ENCODE peak calls at places on chromosomes 12 and 14, in six cellular contexts. L, U, Q, S, A and F are unnamed samples. For H3K79me1, the result is how much of the 10 kb centered on the place peaks cover.

GRCh38 chr12:131834798-131835615 is 6.8 kb downstream of the MMP17 start:
- DNase-seq in L (no peak), U (no peak), Q (no peak), S (no peak), A (peak), F (no peak)

GRCh38 chr14:41549821-41550597 is 56.7 kb upstream of the LRFN5 start:
- DNase-seq in L (no peak), U (peak), Q (no peak), S (no peak), A (no peak), F (peak)

GRCh38 chr12:24378548-24379011 is 429.1 kb upstream of the SOX5 start:
- DNase-seq in L (no peak), U (peak), Q (no peak), S (no peak), A (no peak), F (peak)

GRCh38 chr12:31849090-31849687 is 110.0 kb upstream of the RESF1 start:
- DNase-seq in L (peak), U (peak), Q (peak), S (no peak), A (no peak), F (peak)

GRCh38 chr12:28987538-28988383 is 161.3 kb upstream of the FAR2 start:
- DNase-seq in L (no peak), U (no peak), Q (no peak), S (no peak), A (no peak), F (no peak)

GRCh38 chr12:121159467-121160307 is 27.0 kb downstream of the P2RX7 start:
- DNase-seq in L (no peak), U (no peak), Q (no peak), S (no peak), A (no peak), F (no peak)

GRCh38 chr14:64993263-64993662 is 6.6 kb downstream of the FNTB start:
- DNase-seq in L (no peak), U (no peak), Q (no peak), S (no peak), A (no peak), F (peak)

GRCh38 chr12:94677778-94678177 is 27.4 kb upstream of the TMCC3 start:
- DNase-seq in L (no peak), U (no peak), Q (no peak), S (no peak), A (no peak), F (no peak)

GRCh38 chr14:74611672-74612345 is at the start of gene LTBP2:
- DNase-seq in L (no peak), U (peak), Q (peak), S (peak), A (no peak), F (no peak)

GRCh38 chr14:89349196-89350008 is 67.6 kb downstream of the FOXN3 start:
- DNase-seq in L (peak), U (no peak), Q (peak), S (peak), A (no peak), F (peak)

GRCh38 chr14:34065690-34066391 is 115.0 kb upstream of the EGLN3 start:
- DNase-seq in L (no peak), U (no peak), Q (no peak), S (no peak), A (no peak), F (no peak)

GRCh38 chr12:93572712-93573551 is 457 bp downstream of the SOCS2 start:
- DNase-seq in L (peak), U (peak), Q (peak), S (peak), A (peak), F (peak)

GRCh38 chr12:104903648-104904423 is 54.3 kb downstream of the SLC41A2 start:
- DNase-seq in L (no peak), U (no peak), Q (no peak), S (no peak), A (no peak), F (no peak)

GRCh38 chr12:118853634-118854033 is 127.7 kb upstream of the SRRM4 start:
- DNase-seq in L (no peak), U (no peak), Q (peak), S (peak), A (peak), F (no peak)

GRCh38 chr14:29712586-29712985 is 215.1 kb downstream of the PRKD1 start:
- DNase-seq in L (no peak), U (no peak), Q (no peak), S (no peak), A (no peak), F (no peak)

GRCh38 chr14:106850913-106851825 is 1324.8 kb downstream of the TMEM121 start:
- DNase-seq in L (no peak), U (no peak), Q (no peak), S (no peak), A (no peak), F (no peak)

GRCh38 chr12:119222222-119222951 is 43.7 kb downstream of the HSPB8 start:
- DNase-seq in L (no peak), U (no peak), Q (no peak), S (no peak), A (no peak), F (no peak)

GRCh38 chr14:58465425-58465824 is 37.9 kb downstream of the KIAA0586 start:
- DNase-seq in L (no peak), U (peak), Q (no peak), S (no peak), A (no peak), F (peak)

GRCh38 chr12:98369601-98370000 is 145.8 kb upstream of the TMPO start:
- DNase-seq in L (no peak), U (no peak), Q (no peak), S (no peak), A (no peak), F (no peak)

GRCh38 chr12:131101703-131102492 is 148.2 kb downstream of the ADGRD1 start:
- DNase-seq in L (no peak), U (no peak), Q (no peak), S (peak), A (no peak), F (no peak)

GRCh38 chr12:102331419-102331818 is 133.8 kb upstream of the PMCH start:
- DNase-seq in L (no peak), U (no peak), Q (no peak), S (no peak), A (no peak), F (no peak)

GRCh38 chr14:75493580-75494130 is 28.6 kb upstream of the BATF start:
- DNase-seq in L (no peak), U (no peak), Q (no peak), S (no peak), A (no peak), F (no peak)

GRCh38 chr12:121917950-121918678 is at the start of gene CFAP251:
- DNase-seq in L (peak), U (peak), Q (peak), S (peak), A (peak), F (peak)

GRCh38 chr12:109709401-109710278 is 4.0 kb upstream of the FAM222A start:
- DNase-seq in L (no peak), U (no peak), Q (no peak), S (no peak), A (no peak), F (no peak)

GRCh38 chr14:22982477-22983245 is at the start of gene AJUBA:
- DNase-seq in L (peak), U (peak), Q (peak), S (peak), A (peak), F (peak)

GRCh38 chr12:38424436-38424835 is 107.9 kb downstream of the ALG10B start:
- DNase-seq in L (no peak), U (no peak), Q (no peak), S (no peak), A (no peak), F (no peak)

GRCh38 chr14:65281991-65282908 is 130.3 kb upstream of the FUT8 start:
- DNase-seq in L (peak), U (peak), Q (peak), S (peak), A (peak), F (peak)

GRCh38 chr14:68668531-68668930 is 124.3 kb downstream of the ZFP36L1 start:
- DNase-seq in L (no peak), U (no peak), Q (no peak), S (no peak), A (no peak), F (no peak)
- H3K79me1 ChIP-seq in L (under half), U (under half), Q (under half), S (under half), A (under half), F (under half)

GRCh38 chr12:106135781-106136180 is 3.0 kb downstream of the NUAK1 start:
- DNase-seq in L (no peak), U (peak), Q (no peak), S (no peak), A (no peak), F (peak)
- H2BK120ac ChIP-seq in L (no peak), U (peak), Q (no peak), S (no peak), A (peak), F (no peak)

GRCh38 chr12:6080149-6081045 is 44.1 kb downstream of the VWF start:
- DNase-seq in L (no peak), U (no peak), Q (no peak), S (no peak), A (no peak), F (no peak)
- H3K79me1 ChIP-seq in L (under half), U (under half), Q (under half), S (under half), A (under half), F (under half)

GRCh38 chr14:81234268-81234667 is 13.5 kb upstream of the GTF2A1 start:
- DNase-seq in L (no peak), U (no peak), Q (no peak), S (no peak), A (no peak), F (no peak)
- H2BK120ac ChIP-seq in L (no peak), U (no peak), Q (no peak), S (no peak), A (no peak), F (no peak)

GRCh38 chr12:52182456-52182855 is 9.4 kb downstream of the KRT80 start:
- DNase-seq in L (no peak), U (peak), Q (no peak), S (no peak), A (no peak), F (peak)

GRCh38 chr12:52182898-52183543 is 8.8 kb downstream of the KRT80 start:
- DNase-seq in L (no peak), U (peak), Q (peak), S (no peak), A (no peak), F (peak)

GRCh38 chr12:52181757-52182156 is 10.1 kb downstream of the KRT80 start:
- DNase-seq in L (no peak), U (peak), Q (peak), S (peak), A (no peak), F (peak)

GRCh38 chr12:52179396-52179973 is 12.3 kb downstream of the KRT80 start:
- DNase-seq in L (no peak), U (no peak), Q (no peak), S (no peak), A (no peak), F (no peak)

DNA sequence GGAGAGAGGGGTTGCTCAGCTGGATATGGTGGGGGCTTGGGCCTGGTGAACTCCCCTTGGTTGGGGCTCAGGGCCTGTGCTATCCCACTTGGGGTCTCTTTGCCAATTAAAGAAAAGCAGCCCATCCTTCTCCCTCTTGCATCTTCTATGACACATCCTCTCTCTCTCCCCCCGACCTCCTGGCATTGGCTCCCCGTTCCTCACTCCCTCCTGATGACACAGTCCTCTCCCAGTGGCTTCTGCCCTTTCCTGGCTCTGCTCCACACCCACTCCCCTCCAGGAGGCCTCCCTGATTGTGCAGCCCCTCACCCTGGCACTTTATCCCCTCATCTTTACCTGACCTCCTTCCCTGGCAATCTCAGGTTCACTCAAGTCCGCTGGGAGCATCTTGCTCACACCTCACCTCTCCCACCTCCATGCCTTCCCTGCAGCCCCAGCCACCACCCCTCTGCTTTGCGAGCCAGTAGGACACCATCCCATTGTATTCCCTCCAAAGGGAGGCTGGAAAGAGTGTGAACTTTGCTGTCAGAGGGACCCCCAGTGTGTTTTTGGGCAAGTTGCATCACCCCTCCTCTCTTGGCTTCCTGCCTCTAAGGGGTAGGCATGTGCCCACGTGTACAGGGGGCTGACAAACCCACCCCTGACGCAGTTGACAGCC is 10.7 kb downstream of the KRT80 start:
- DNase-seq in L (no peak), U (peak), Q (peak), S (no peak), A (no peak), F (no peak)
- H3K79me1 ChIP-seq in L (under half), U (under half), Q (under half), S (under half), A (under half), F (under half)

GRCh38 chr14:68506021-68506644 is 286.7 kb downstream of the ZFP36L1 start:
- DNase-seq in L (no peak), U (peak), Q (peak), S (no peak), A (no peak), F (peak)

GRCh38 chr14:68506645-68507405 is 286.0 kb downstream of the ZFP36L1 start:
- DNase-seq in L (no peak), U (no peak), Q (no peak), S (no peak), A (no peak), F (no peak)

GRCh38 chr14:68508581-68508980 is 284.3 kb downstream of the ZFP36L1 start:
- DNase-seq in L (no peak), U (no peak), Q (no peak), S (no peak), A (peak), F (no peak)

GRCh38 chr14:68509188-68509953 is 283.5 kb downstream of the ZFP36L1 start:
- DNase-seq in L (no peak), U (peak), Q (no peak), S (no peak), A (peak), F (peak)

GRCh38 chr14:68507544-68508081 is 285.3 kb downstream of the ZFP36L1 start:
- DNase-seq in L (no peak), U (no peak), Q (no peak), S (no peak), A (no peak), F (no peak)
- H2BK120ac ChIP-seq in L (no peak), U (peak), Q (no peak), S (no peak), A (no peak), F (peak)